ENCODE peak calls at places on chromosome 4, in ten cellular contexts. Q, Z, I, Y, B, E, H, P, G and A are unnamed samples.

GRCh38 chr4:176189891-176190795 is 5.2 kb downstream of the SPATA4 start:
- DNase-seq in G (no peak), E (no peak), B (no peak), Y (no peak), Z (no peak), H (no peak), Q (no peak), P (no peak), I (no peak), A (no peak)

GRCh38 chr4:171979461-171979860 is 166.3 kb downstream of the GALNTL6 start:
- DNase-seq in Q (no peak), I (no peak), H (no peak), B (no peak), E (no peak), G (no peak), P (no peak), Y (no peak), Z (no peak), A (no peak)

GRCh38 chr4:132227349-132228165 is 921.5 kb upstream of the PCDH10 start:
- DNase-seq in Y (no peak), G (peak; percentile 53), Q (no peak), E (no peak), Z (peak; percentile 9), I (no peak), H (no peak), B (no peak), P (no peak), A (no peak)

GRCh38 chr4:108166038-108166437 is 2.7 kb downstream of the LEF1 start:
- DNase-seq in H (no peak), Q (no peak), P (no peak), E (no peak), Y (no peak), I (no peak), G (no peak), Z (no peak), B (no peak), A (no peak)

GRCh38 chr4:15368906-15369305 is 58.9 kb upstream of the C1QTNF7 start:
- DNase-seq in Q (no peak), P (no peak), I (no peak), H (no peak), B (no peak), Z (peak; percentile 28), E (no peak), Y (no peak), G (no peak), A (no peak)

GRCh38 chr4:53717064-53717549 is 125.8 kb upstream of the LNX1 start:
- DNase-seq in G (no peak), H (no peak), P (no peak), I (no peak), Z (no peak), Y (no peak), E (no peak), Q (no peak), B (no peak), A (no peak)

GRCh38 chr4:61210186-61210939 is 10.2 kb downstream of the ADGRL3 start:
- DNase-seq in G (no peak), H (no peak), Q (no peak), B (no peak), I (no peak), Y (no peak), E (no peak), Z (no peak), P (no peak), A (no peak)

GRCh38 chr4:98919996-98920395 is 8.9 kb downstream of the EIF4E start:
- DNase-seq in Q (no peak), Z (peak; percentile 19), Y (no peak), G (no peak), H (no peak), I (no peak), P (no peak), E (no peak), B (no peak), A (no peak)

GRCh38 chr4:108008721-108009120 is 19.0 kb downstream of the HADH start:
- DNase-seq in H (no peak), I (no peak), P (no peak), B (no peak), Z (peak; percentile 79), G (no peak), Y (no peak), Q (no peak), E (no peak), A (peak; percentile 62)

GRCh38 chr4:89539374-89539773 is 231.8 kb upstream of the GPRIN3 start:
- DNase-seq in G (no peak), E (no peak), Y (no peak), Q (no peak), Z (no peak), P (no peak), I (no peak), H (no peak), B (no peak), A (no peak)

GRCh38 chr4:185825737-185826136 is 13.7 kb upstream of the SORBS2 start:
- DNase-seq in Y (no peak), I (no peak), G (no peak), Q (no peak), Z (no peak), H (no peak), E (no peak), B (no peak), P (no peak), A (no peak)

GRCh38 chr4:77449162-77449561 is 156.5 kb upstream of the CXCL13 start:
- DNase-seq in B (no peak), Y (no peak), E (no peak), P (no peak), H (no peak), Z (no peak), G (no peak), Q (no peak), I (no peak), A (no peak)

GRCh38 chr4:48079972-48080391 is 54.1 kb downstream of the TXK start:
- DNase-seq in G (no peak), B (no peak), P (no peak), Q (no peak), E (no peak), H (no peak), Y (no peak), I (no peak), Z (no peak), A (no peak)

GRCh38 chr4:56650259-56651070 is 30.6 kb downstream of the HOPX start:
- DNase-seq in I (no peak), B (no peak), E (no peak), Y (no peak), Z (no peak), Q (no peak), P (no peak), H (no peak), G (no peak), A (no peak)

GRCh38 chr4:186204103-186204559 is 12.8 kb downstream of the CYP4V2 start:
- DNase-seq in I (peak; percentile 21), P (no peak), B (no peak), E (no peak), H (no peak), Z (no peak), Y (no peak), Q (no peak), G (no peak), A (no peak)

GRCh38 chr4:147782087-147782781 is 50.3 kb downstream of the ARHGAP10 start:
- DNase-seq in Z (no peak), E (no peak), B (no peak), P (no peak), I (no peak), G (no peak), Y (no peak), Q (no peak), H (no peak), A (peak; percentile 36)

GRCh38 chr4:152247271-152247975 is 288.5 kb downstream of the FBXW7 start:
- DNase-seq in Z (no peak), E (peak; percentile 65), P (no peak), Q (no peak), G (no peak), H (no peak), B (no peak), Y (no peak), I (no peak), A (no peak)

GRCh38 chr4:40536032-40536431 is 93.6 kb downstream of the RBM47 start:
- DNase-seq in G (no peak), Z (no peak), Q (no peak), I (no peak), Y (no peak), E (no peak), H (no peak), P (no peak), B (no peak), A (no peak)

GRCh38 chr4:137946423-137946822 is 295.7 kb downstream of the SLC7A11 start:
- DNase-seq in Y (no peak), B (no peak), Z (peak; percentile 5), I (no peak), E (no peak), G (no peak), H (no peak), P (no peak), Q (no peak), A (no peak)

GRCh38 chr4:55358246-55358645 is 12.2 kb downstream of the SRD5A3 start:
- DNase-seq in Q (no peak), H (no peak), B (no peak), G (no peak), Y (no peak), Z (no peak), P (no peak), I (no peak), E (no peak), A (no peak)
- TF ChIP-seq CTCF in Q (no peak), H (no peak), B (no peak), G (no peak), Y (no peak), Z (no peak), P (no peak), I (no peak), E (no peak), A (no peak)

GRCh38 chr4:145061325-145061920 is 36.6 kb downstream of the ANAPC10 start:
- DNase-seq in Q (no peak), H (no peak), E (no peak), Z (peak; percentile 35), I (no peak), P (no peak), Y (no peak), G (no peak), B (no peak), A (no peak)
- TF ChIP-seq CTCF in Q (peak; percentile 56), H (peak; percentile 62), E (peak; percentile 46), Z (peak; percentile 32), I (no peak), P (peak; percentile 21), Y (peak; percentile 48), G (peak; percentile 69), B (no peak), A (peak; percentile 44)

GRCh38 chr4:139281212-139281611 is 1.2 kb upstream of the MGARP start:
- DNase-seq in Q (no peak), H (no peak), P (no peak), I (no peak), Y (no peak), E (no peak), B (no peak), Z (no peak), G (no peak), A (no peak)
- TF ChIP-seq CTCF in Q (no peak), H (peak; percentile 34), P (no peak), I (no peak), Y (peak; percentile 17), E (no peak), B (no peak), Z (peak; percentile 20), G (peak; percentile 29), A (no peak)

DNA sequence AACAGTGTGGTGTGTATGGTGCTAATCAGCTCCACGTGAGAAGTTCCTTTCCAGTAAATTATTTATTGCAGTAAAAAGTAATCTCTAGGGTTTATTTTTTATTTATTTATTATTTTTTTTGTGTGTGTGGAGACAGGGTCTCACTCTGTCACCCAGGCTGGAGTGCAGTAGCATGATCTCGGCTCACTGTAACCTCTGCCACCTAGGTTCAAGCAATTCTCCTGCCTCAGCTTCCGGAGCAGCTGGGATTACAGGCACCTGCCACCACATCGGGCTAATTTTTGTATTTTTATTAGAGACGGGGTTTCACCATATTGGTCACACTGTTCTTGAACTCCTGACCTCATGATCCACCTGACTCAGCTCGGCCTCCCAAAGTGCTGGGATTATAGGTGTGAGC is 606.9 kb downstream of the PCDH7 start:
- DNase-seq in Y (no peak), P (no peak), Q (no peak), H (no peak), G (no peak), B (no peak), I (no peak), Z (no peak), E (no peak), A (no peak)
- TF ChIP-seq CTCF in Y (no peak), P (no peak), Q (no peak), H (no peak), G (no peak), B (no peak), I (no peak), Z (no peak), E (no peak), A (no peak)